ENCODE peak calls at places on chromosome 18, in five cellular contexts. One of them, this sample, is unnamed.

GRCh38 chr18:63518178-63519012 is 23.8 kb upstream of the SERPINB12 start:
- DNase-seq in NCI-H460: peak; percentile 81
- DNase-seq in NCI-H69: peak; percentile 95
- DNase-seq in cardiac fibroblast: peak; percentile 81
- DNase-seq in AG09319: peak; percentile 42
- DNase-seq in this sample: peak; percentile 71

GRCh38 chr18:13019301-13019700 is 28.1 kb downstream of the CEP192 start:
- DNase-seq in NCI-H69: no peak
- DNase-seq in NCI-H460: no peak
- DNase-seq in AG09319: no peak
- DNase-seq in cardiac fibroblast: no peak
- DNase-seq in this sample: no peak

GRCh38 chr18:7548721-7549120 is 18.4 kb upstream of the PTPRM start:
- DNase-seq in AG09319: no peak
- DNase-seq in NCI-H69: peak; percentile 44
- DNase-seq in cardiac fibroblast: no peak
- DNase-seq in NCI-H460: no peak
- DNase-seq in this sample: no peak

GRCh38 chr18:67386028-67386427 is 130.5 kb downstream of the DSEL start:
- DNase-seq in NCI-H460: no peak
- DNase-seq in AG09319: no peak
- DNase-seq in NCI-H69: no peak
- DNase-seq in cardiac fibroblast: no peak
- DNase-seq in this sample: no peak

GRCh38 chr18:34710430-34711386 is 610 bp downstream of the DTNA start:
- DNase-seq in NCI-H460: no peak
- DNase-seq in AG09319: peak; percentile 38
- DNase-seq in cardiac fibroblast: peak; percentile 78
- DNase-seq in NCI-H69: peak; percentile 96
- DNase-seq in this sample: peak; percentile 6

GRCh38 chr18:9629709-9630108 is 15.3 kb upstream of the PPP4R1 start:
- DNase-seq in AG09319: no peak
- DNase-seq in cardiac fibroblast: peak; percentile 69
- DNase-seq in NCI-H460: no peak
- DNase-seq in NCI-H69: peak; percentile 62
- DNase-seq in this sample: no peak

GRCh38 chr18:9758624-9759075 is 50.5 kb downstream of the RAB31 start:
- DNase-seq in cardiac fibroblast: no peak
- DNase-seq in NCI-H69: no peak
- DNase-seq in AG09319: no peak
- DNase-seq in NCI-H460: no peak
- DNase-seq in this sample: no peak

GRCh38 chr18:37540424-37541121 is 25.0 kb downstream of the CELF4 start:
- DNase-seq in NCI-H460: no peak
- DNase-seq in AG09319: no peak
- DNase-seq in NCI-H69: peak; percentile 52
- DNase-seq in cardiac fibroblast: no peak
- DNase-seq in this sample: no peak

GRCh38 chr18:54805571-54806334 is 22.5 kb upstream of the RAB27B start:
- DNase-seq in cardiac fibroblast: peak; percentile 89
- DNase-seq in NCI-H460: no peak
- DNase-seq in AG09319: no peak
- DNase-seq in NCI-H69: no peak
- DNase-seq in this sample: peak; percentile 28

GRCh38 chr18:33556846-33557245 is 21.2 kb upstream of the ASXL3 start:
- DNase-seq in NCI-H460: no peak
- DNase-seq in cardiac fibroblast: no peak
- DNase-seq in AG09319: no peak
- DNase-seq in NCI-H69: no peak
- DNase-seq in this sample: no peak

GRCh38 chr18:57585846-57586242 is 658 bp downstream of the FECH start:
- DNase-seq in cardiac fibroblast: peak; percentile 1
- DNase-seq in NCI-H460: no peak
- DNase-seq in AG09319: no peak
- DNase-seq in NCI-H69: peak; percentile 85
- DNase-seq in this sample: no peak

GRCh38 chr18:995641-996040 is 91.0 kb downstream of the ADCYAP1 start:
- DNase-seq in NCI-H69: no peak
- DNase-seq in AG09319: no peak
- DNase-seq in NCI-H460: no peak
- DNase-seq in cardiac fibroblast: peak; percentile 87
- DNase-seq in this sample: no peak

GRCh38 chr18:51278045-51278649 is 80.7 kb upstream of the MEX3C start:
- DNase-seq in NCI-H460: peak; percentile 55
- DNase-seq in NCI-H69: peak; percentile 81
- DNase-seq in AG09319: no peak
- DNase-seq in cardiac fibroblast: peak; percentile 34
- DNase-seq in this sample: no peak

GRCh38 chr18:28175930-28176673 is 828 bp downstream of the CDH2 start:
- DNase-seq in NCI-H69: peak; percentile 57
- DNase-seq in cardiac fibroblast: peak; percentile 40
- DNase-seq in AG09319: no peak
- DNase-seq in NCI-H460: no peak
- DNase-seq in this sample: no peak

GRCh38 chr18:54127759-54128378 is 96.6 kb downstream of the MBD2 start:
- DNase-seq in NCI-H69: peak; percentile 84
- DNase-seq in AG09319: no peak
- DNase-seq in cardiac fibroblast: peak; percentile 70
- DNase-seq in NCI-H460: peak; percentile 48
- DNase-seq in this sample: peak; percentile 54

GRCh38 chr18:36762074-36762473 is 66.7 kb downstream of the TPGS2 start:
- DNase-seq in NCI-H69: no peak
- DNase-seq in cardiac fibroblast: no peak
- DNase-seq in NCI-H460: no peak
- DNase-seq in AG09319: no peak
- DNase-seq in this sample: no peak

GRCh38 chr18:23198217-23198845 is 63.0 kb downstream of the CABLES1 start:
- DNase-seq in NCI-H460: no peak
- DNase-seq in cardiac fibroblast: no peak
- DNase-seq in NCI-H69: no peak
- DNase-seq in AG09319: no peak
- DNase-seq in this sample: no peak

GRCh38 chr18:3060667-3061580 is 48.0 kb upstream of the LPIN2 start:
- DNase-seq in NCI-H69: no peak
- DNase-seq in cardiac fibroblast: no peak
- DNase-seq in NCI-H460: no peak
- DNase-seq in AG09319: no peak
- DNase-seq in this sample: no peak

GRCh38 chr18:48656582-48656981 is 117.8 kb downstream of the CTIF start:
- DNase-seq in AG09319: no peak
- DNase-seq in NCI-H69: peak; percentile 59
- DNase-seq in cardiac fibroblast: no peak
- DNase-seq in NCI-H460: no peak
- DNase-seq in this sample: no peak